ENCODE peak calls at places on chromosomes 6 and 20, in five cellular contexts. One of them, this sample, is unnamed.

GRCh38 chr20:50788045-50788867 is 6.6 kb upstream of the BCAS4 start:
- DNase-seq in Caki2: peak
- DNase-seq in neural progenitor cell: no peak
- DNase-seq in activated naive CD4-positive, alpha-beta T cell: no peak
- DNase-seq in activated CD8-positive, alpha-beta memory T cell treated with anti-CD3 and anti-CD28 coated beads for 4 hours: no peak
- DNase-seq in this sample: no peak

GRCh38 chr6:66376021-66376420 is 669.0 kb upstream of the EYS start:
- DNase-seq in neural progenitor cell: no peak
- DNase-seq in activated naive CD4-positive, alpha-beta T cell: no peak
- DNase-seq in Caki2: no peak
- DNase-seq in activated CD8-positive, alpha-beta memory T cell treated with anti-CD3 and anti-CD28 coated beads for 4 hours: no peak
- DNase-seq in this sample: no peak

GRCh38 chr6:358432-358831 is 33.1 kb upstream of the IRF4 start:
- DNase-seq in Caki2: no peak
- DNase-seq in activated CD8-positive, alpha-beta memory T cell treated with anti-CD3 and anti-CD28 coated beads for 4 hours: no peak
- DNase-seq in neural progenitor cell: no peak
- DNase-seq in activated naive CD4-positive, alpha-beta T cell: no peak
- DNase-seq in this sample: no peak

GRCh38 chr6:3868544-3868943 is 19.4 kb downstream of the FAM50B start:
- DNase-seq in activated CD8-positive, alpha-beta memory T cell treated with anti-CD3 and anti-CD28 coated beads for 4 hours: no peak
- DNase-seq in neural progenitor cell: no peak
- DNase-seq in Caki2: no peak
- DNase-seq in activated naive CD4-positive, alpha-beta T cell: no peak
- DNase-seq in this sample: peak

GRCh38 chr20:34791289-34792020 is 34.0 kb downstream of the NCOA6 start:
- DNase-seq in Caki2: peak
- DNase-seq in activated naive CD4-positive, alpha-beta T cell: no peak
- DNase-seq in activated CD8-positive, alpha-beta memory T cell treated with anti-CD3 and anti-CD28 coated beads for 4 hours: no peak
- DNase-seq in neural progenitor cell: peak
- DNase-seq in this sample: no peak

GRCh38 chr20:32560989-32561830 is 23.9 kb downstream of the NOL4L start:
- DNase-seq in activated naive CD4-positive, alpha-beta T cell: peak
- DNase-seq in Caki2: no peak
- DNase-seq in activated CD8-positive, alpha-beta memory T cell treated with anti-CD3 and anti-CD28 coated beads for 4 hours: no peak
- DNase-seq in neural progenitor cell: peak
- DNase-seq in this sample: no peak

GRCh38 chr6:167093922-167094432 is 28.9 kb upstream of the CCR6 start:
- DNase-seq in activated CD8-positive, alpha-beta memory T cell treated with anti-CD3 and anti-CD28 coated beads for 4 hours: peak
- DNase-seq in Caki2: no peak
- DNase-seq in neural progenitor cell: no peak
- DNase-seq in activated naive CD4-positive, alpha-beta T cell: no peak
- DNase-seq in this sample: no peak

GRCh38 chr6:158050107-158050735 is 68.6 kb downstream of the SYNJ2 start:
- DNase-seq in activated naive CD4-positive, alpha-beta T cell: no peak
- DNase-seq in Caki2: no peak
- DNase-seq in activated CD8-positive, alpha-beta memory T cell treated with anti-CD3 and anti-CD28 coated beads for 4 hours: no peak
- DNase-seq in neural progenitor cell: no peak
- DNase-seq in this sample: no peak

GRCh38 chr6:138107752-138108592 is 753 bp upstream of the PERP start:
- DNase-seq in activated naive CD4-positive, alpha-beta T cell: peak
- DNase-seq in Caki2: peak
- DNase-seq in activated CD8-positive, alpha-beta memory T cell treated with anti-CD3 and anti-CD28 coated beads for 4 hours: no peak
- DNase-seq in neural progenitor cell: peak
- DNase-seq in this sample: no peak

GRCh38 chr6:106398621-106399020 is 38.1 kb downstream of the CRYBG1 start:
- DNase-seq in Caki2: no peak
- DNase-seq in activated CD8-positive, alpha-beta memory T cell treated with anti-CD3 and anti-CD28 coated beads for 4 hours: no peak
- DNase-seq in activated naive CD4-positive, alpha-beta T cell: no peak
- DNase-seq in neural progenitor cell: no peak
- DNase-seq in this sample: peak

GRCh38 chr6:101249470-101249869 is 144.0 kb upstream of the GRIK2 start:
- DNase-seq in activated naive CD4-positive, alpha-beta T cell: no peak
- DNase-seq in activated CD8-positive, alpha-beta memory T cell treated with anti-CD3 and anti-CD28 coated beads for 4 hours: no peak
- DNase-seq in Caki2: no peak
- DNase-seq in neural progenitor cell: no peak
- DNase-seq in this sample: no peak

GRCh38 chr6:150312395-150312794 is 56.4 kb upstream of the IYD start:
- DNase-seq in activated CD8-positive, alpha-beta memory T cell treated with anti-CD3 and anti-CD28 coated beads for 4 hours: no peak
- DNase-seq in activated naive CD4-positive, alpha-beta T cell: no peak
- DNase-seq in neural progenitor cell: peak
- DNase-seq in Caki2: no peak
- DNase-seq in this sample: no peak

GRCh38 chr6:45305546-45305945 is 22.6 kb upstream of the RUNX2 start:
- DNase-seq in activated CD8-positive, alpha-beta memory T cell treated with anti-CD3 and anti-CD28 coated beads for 4 hours: no peak
- DNase-seq in neural progenitor cell: no peak
- DNase-seq in Caki2: no peak
- DNase-seq in activated naive CD4-positive, alpha-beta T cell: no peak
- DNase-seq in this sample: no peak

GRCh38 chr6:73006161-73006560 is 219.1 kb downstream of the KHDC1L start:
- DNase-seq in activated naive CD4-positive, alpha-beta T cell: no peak
- DNase-seq in activated CD8-positive, alpha-beta memory T cell treated with anti-CD3 and anti-CD28 coated beads for 4 hours: no peak
- DNase-seq in Caki2: no peak
- DNase-seq in neural progenitor cell: no peak
- DNase-seq in this sample: no peak

GRCh38 chr6:27468334-27468733 is 4.6 kb downstream of the ZNF184 start:
- DNase-seq in Caki2: no peak
- DNase-seq in activated CD8-positive, alpha-beta memory T cell treated with anti-CD3 and anti-CD28 coated beads for 4 hours: no peak
- DNase-seq in neural progenitor cell: no peak
- DNase-seq in activated naive CD4-positive, alpha-beta T cell: no peak
- DNase-seq in this sample: no peak

GRCh38 chr6:166691199-166691598 is 64.1 kb upstream of the RPS6KA2 start:
- DNase-seq in neural progenitor cell: no peak
- DNase-seq in Caki2: no peak
- DNase-seq in activated CD8-positive, alpha-beta memory T cell treated with anti-CD3 and anti-CD28 coated beads for 4 hours: no peak
- DNase-seq in activated naive CD4-positive, alpha-beta T cell: no peak
- DNase-seq in this sample: no peak

GRCh38 chr20:62011403-62011791 is 54.3 kb downstream of the TAF4 start:
- DNase-seq in activated CD8-positive, alpha-beta memory T cell treated with anti-CD3 and anti-CD28 coated beads for 4 hours: no peak
- DNase-seq in activated naive CD4-positive, alpha-beta T cell: no peak
- DNase-seq in neural progenitor cell: no peak
- DNase-seq in Caki2: no peak
- DNase-seq in this sample: no peak

GRCh38 chr6:158797331-158798202 is 21.6 kb downstream of the EZR start:
- DNase-seq in Caki2: no peak
- DNase-seq in activated naive CD4-positive, alpha-beta T cell: no peak
- DNase-seq in activated CD8-positive, alpha-beta memory T cell treated with anti-CD3 and anti-CD28 coated beads for 4 hours: no peak
- DNase-seq in neural progenitor cell: no peak
- DNase-seq in this sample: peak

GRCh38 chr6:7541175-7542064 is at the start of gene DSP:
- DNase-seq in activated CD8-positive, alpha-beta memory T cell treated with anti-CD3 and anti-CD28 coated beads for 4 hours: no peak
- DNase-seq in activated naive CD4-positive, alpha-beta T cell: no peak
- DNase-seq in neural progenitor cell: peak
- DNase-seq in Caki2: peak
- DNase-seq in this sample: no peak

GRCh38 chr6:169976301-169977081 is 225.1 kb downstream of the ERMARD start:
- DNase-seq in neural progenitor cell: no peak
- DNase-seq in activated CD8-positive, alpha-beta memory T cell treated with anti-CD3 and anti-CD28 coated beads for 4 hours: no peak
- DNase-seq in activated naive CD4-positive, alpha-beta T cell: no peak
- DNase-seq in Caki2: peak
- DNase-seq in this sample: no peak

This sample was measured in foreskin melanocyte.